ENCODE peak calls at places on chromosomes 3 and 15, in six cellular contexts. One of them, this sample, is unnamed.

GRCh38 chr15:31377030-31377429 is 50.4 kb downstream of the KLF13 start:
- DNase-seq in mammary epithelial cell: no peak
- DNase-seq in body of pancreas: peak
- DNase-seq in activated CD4-positive, CD25-positive, alpha-beta regulatory T cell: no peak
- DNase-seq in stimulated activated CD4-positive, alpha-beta T cell treated with anti-CD3 and anti-CD28 coated beads, Interleukin-1b, Interleukin-23, amount 100 ng/mL, for 48 hours: no peak
- DNase-seq in breast epithelium: no peak
- DNase-seq in this sample: no peak

GRCh38 chr3:24503499-24504176 is 9.0 kb upstream of the THRB start:
- DNase-seq in mammary epithelial cell: no peak
- DNase-seq in activated CD4-positive, CD25-positive, alpha-beta regulatory T cell: no peak
- DNase-seq in stimulated activated CD4-positive, alpha-beta T cell treated with anti-CD3 and anti-CD28 coated beads, Interleukin-1b, Interleukin-23, amount 100 ng/mL, for 48 hours: no peak
- DNase-seq in breast epithelium: no peak
- DNase-seq in body of pancreas: no peak
- DNase-seq in this sample: no peak

GRCh38 chr3:94184781-94185180 is 121.9 kb downstream of the NSUN3 start:
- DNase-seq in mammary epithelial cell: peak
- DNase-seq in breast epithelium: no peak
- DNase-seq in body of pancreas: no peak
- DNase-seq in stimulated activated CD4-positive, alpha-beta T cell treated with anti-CD3 and anti-CD28 coated beads, Interleukin-1b, Interleukin-23, amount 100 ng/mL, for 48 hours: no peak
- DNase-seq in activated CD4-positive, CD25-positive, alpha-beta regulatory T cell: no peak
- DNase-seq in this sample: no peak

GRCh38 chr3:64398431-64398830 is 173.2 kb upstream of the PRICKLE2 start:
- DNase-seq in breast epithelium: no peak
- DNase-seq in body of pancreas: no peak
- DNase-seq in stimulated activated CD4-positive, alpha-beta T cell treated with anti-CD3 and anti-CD28 coated beads, Interleukin-1b, Interleukin-23, amount 100 ng/mL, for 48 hours: no peak
- DNase-seq in activated CD4-positive, CD25-positive, alpha-beta regulatory T cell: no peak
- DNase-seq in mammary epithelial cell: no peak
- DNase-seq in this sample: no peak

GRCh38 chr15:47588968-47589367 is 128.3 kb upstream of the SEMA6D start:
- DNase-seq in stimulated activated CD4-positive, alpha-beta T cell treated with anti-CD3 and anti-CD28 coated beads, Interleukin-1b, Interleukin-23, amount 100 ng/mL, for 48 hours: no peak
- DNase-seq in body of pancreas: no peak
- DNase-seq in activated CD4-positive, CD25-positive, alpha-beta regulatory T cell: no peak
- DNase-seq in breast epithelium: no peak
- DNase-seq in mammary epithelial cell: no peak
- DNase-seq in this sample: no peak

GRCh38 chr3:53072653-53073552 is 27.0 kb upstream of the SFMBT1 start:
- DNase-seq in stimulated activated CD4-positive, alpha-beta T cell treated with anti-CD3 and anti-CD28 coated beads, Interleukin-1b, Interleukin-23, amount 100 ng/mL, for 48 hours: peak
- DNase-seq in activated CD4-positive, CD25-positive, alpha-beta regulatory T cell: peak
- DNase-seq in breast epithelium: peak
- DNase-seq in body of pancreas: peak
- DNase-seq in mammary epithelial cell: peak
- DNase-seq in this sample: peak

GRCh38 chr3:194397757-194398312 is 1.2 kb downstream of the GP5 start:
- DNase-seq in stimulated activated CD4-positive, alpha-beta T cell treated with anti-CD3 and anti-CD28 coated beads, Interleukin-1b, Interleukin-23, amount 100 ng/mL, for 48 hours: peak
- DNase-seq in mammary epithelial cell: no peak
- DNase-seq in activated CD4-positive, CD25-positive, alpha-beta regulatory T cell: no peak
- DNase-seq in body of pancreas: no peak
- DNase-seq in breast epithelium: no peak
- DNase-seq in this sample: no peak

GRCh38 chr15:43911235-43911661 is 84.4 kb downstream of the WDR76 start:
- DNase-seq in activated CD4-positive, CD25-positive, alpha-beta regulatory T cell: no peak
- DNase-seq in body of pancreas: no peak
- DNase-seq in mammary epithelial cell: peak
- DNase-seq in stimulated activated CD4-positive, alpha-beta T cell treated with anti-CD3 and anti-CD28 coated beads, Interleukin-1b, Interleukin-23, amount 100 ng/mL, for 48 hours: no peak
- DNase-seq in breast epithelium: peak
- DNase-seq in this sample: no peak

GRCh38 chr15:72685301-72685924 is 569 bp downstream of the HIGD2B start:
- DNase-seq in stimulated activated CD4-positive, alpha-beta T cell treated with anti-CD3 and anti-CD28 coated beads, Interleukin-1b, Interleukin-23, amount 100 ng/mL, for 48 hours: no peak
- DNase-seq in breast epithelium: no peak
- DNase-seq in mammary epithelial cell: no peak
- DNase-seq in body of pancreas: no peak
- DNase-seq in activated CD4-positive, CD25-positive, alpha-beta regulatory T cell: no peak
- DNase-seq in this sample: no peak

GRCh38 chr3:54213910-54214309 is 91.6 kb downstream of the CACNA2D3 start:
- DNase-seq in mammary epithelial cell: peak
- DNase-seq in breast epithelium: no peak
- DNase-seq in activated CD4-positive, CD25-positive, alpha-beta regulatory T cell: no peak
- DNase-seq in stimulated activated CD4-positive, alpha-beta T cell treated with anti-CD3 and anti-CD28 coated beads, Interleukin-1b, Interleukin-23, amount 100 ng/mL, for 48 hours: no peak
- DNase-seq in body of pancreas: no peak
- DNase-seq in this sample: no peak

GRCh38 chr3:16511561-16512434 is 1.7 kb downstream of the RFTN1 start:
- DNase-seq in mammary epithelial cell: no peak
- DNase-seq in activated CD4-positive, CD25-positive, alpha-beta regulatory T cell: peak
- DNase-seq in stimulated activated CD4-positive, alpha-beta T cell treated with anti-CD3 and anti-CD28 coated beads, Interleukin-1b, Interleukin-23, amount 100 ng/mL, for 48 hours: peak
- DNase-seq in body of pancreas: peak
- DNase-seq in breast epithelium: peak
- DNase-seq in this sample: peak

GRCh38 chr15:92091155-92091734 is 237.7 kb downstream of the SLCO3A1 start:
- DNase-seq in body of pancreas: peak
- DNase-seq in breast epithelium: no peak
- DNase-seq in stimulated activated CD4-positive, alpha-beta T cell treated with anti-CD3 and anti-CD28 coated beads, Interleukin-1b, Interleukin-23, amount 100 ng/mL, for 48 hours: no peak
- DNase-seq in mammary epithelial cell: peak
- DNase-seq in activated CD4-positive, CD25-positive, alpha-beta regulatory T cell: no peak
- DNase-seq in this sample: peak

GRCh38 chr3:71311320-71312046 is 272.0 kb downstream of the FOXP1 start:
- DNase-seq in breast epithelium: no peak
- DNase-seq in activated CD4-positive, CD25-positive, alpha-beta regulatory T cell: no peak
- DNase-seq in mammary epithelial cell: no peak
- DNase-seq in body of pancreas: no peak
- DNase-seq in stimulated activated CD4-positive, alpha-beta T cell treated with anti-CD3 and anti-CD28 coated beads, Interleukin-1b, Interleukin-23, amount 100 ng/mL, for 48 hours: no peak
- DNase-seq in this sample: no peak

GRCh38 chr3:138289701-138290100 is 40.0 kb downstream of the NME9 start:
- DNase-seq in breast epithelium: no peak
- DNase-seq in stimulated activated CD4-positive, alpha-beta T cell treated with anti-CD3 and anti-CD28 coated beads, Interleukin-1b, Interleukin-23, amount 100 ng/mL, for 48 hours: peak
- DNase-seq in body of pancreas: no peak
- DNase-seq in activated CD4-positive, CD25-positive, alpha-beta regulatory T cell: no peak
- DNase-seq in mammary epithelial cell: no peak
- DNase-seq in this sample: no peak

GRCh38 chr15:51172190-51172589 is 77.5 kb upstream of the TNFAIP8L3 start:
- DNase-seq in activated CD4-positive, CD25-positive, alpha-beta regulatory T cell: no peak
- DNase-seq in breast epithelium: no peak
- DNase-seq in mammary epithelial cell: no peak
- DNase-seq in stimulated activated CD4-positive, alpha-beta T cell treated with anti-CD3 and anti-CD28 coated beads, Interleukin-1b, Interleukin-23, amount 100 ng/mL, for 48 hours: no peak
- DNase-seq in body of pancreas: no peak
- DNase-seq in this sample: no peak

GRCh38 chr15:51134416-51135199 is 39.9 kb upstream of the TNFAIP8L3 start:
- DNase-seq in stimulated activated CD4-positive, alpha-beta T cell treated with anti-CD3 and anti-CD28 coated beads, Interleukin-1b, Interleukin-23, amount 100 ng/mL, for 48 hours: no peak
- DNase-seq in activated CD4-positive, CD25-positive, alpha-beta regulatory T cell: no peak
- DNase-seq in mammary epithelial cell: no peak
- DNase-seq in breast epithelium: no peak
- DNase-seq in body of pancreas: no peak
- DNase-seq in this sample: no peak

GRCh38 chr3:114800272-114800671 is 346.8 kb downstream of the ZBTB20 start:
- DNase-seq in mammary epithelial cell: no peak
- DNase-seq in activated CD4-positive, CD25-positive, alpha-beta regulatory T cell: no peak
- DNase-seq in breast epithelium: no peak
- DNase-seq in body of pancreas: no peak
- DNase-seq in stimulated activated CD4-positive, alpha-beta T cell treated with anti-CD3 and anti-CD28 coated beads, Interleukin-1b, Interleukin-23, amount 100 ng/mL, for 48 hours: no peak
- DNase-seq in this sample: no peak

GRCh38 chr3:43185256-43185655 is 79.4 kb upstream of the POMGNT2 start:
- DNase-seq in activated CD4-positive, CD25-positive, alpha-beta regulatory T cell: no peak
- DNase-seq in stimulated activated CD4-positive, alpha-beta T cell treated with anti-CD3 and anti-CD28 coated beads, Interleukin-1b, Interleukin-23, amount 100 ng/mL, for 48 hours: no peak
- DNase-seq in breast epithelium: no peak
- DNase-seq in body of pancreas: no peak
- DNase-seq in mammary epithelial cell: no peak
- DNase-seq in this sample: no peak

GRCh38 chr3:86388848-86389247 is 602.1 kb downstream of the VGLL3 start:
- DNase-seq in body of pancreas: no peak
- DNase-seq in activated CD4-positive, CD25-positive, alpha-beta regulatory T cell: no peak
- DNase-seq in mammary epithelial cell: no peak
- DNase-seq in stimulated activated CD4-positive, alpha-beta T cell treated with anti-CD3 and anti-CD28 coated beads, Interleukin-1b, Interleukin-23, amount 100 ng/mL, for 48 hours: no peak
- DNase-seq in breast epithelium: no peak
- DNase-seq in this sample: no peak

GRCh38 chr3:124174910-124175874 is 183.3 kb upstream of the ROPN1 start:
- DNase-seq in stimulated activated CD4-positive, alpha-beta T cell treated with anti-CD3 and anti-CD28 coated beads, Interleukin-1b, Interleukin-23, amount 100 ng/mL, for 48 hours: no peak
- DNase-seq in body of pancreas: no peak
- DNase-seq in activated CD4-positive, CD25-positive, alpha-beta regulatory T cell: no peak
- DNase-seq in mammary epithelial cell: no peak
- DNase-seq in breast epithelium: no peak
- DNase-seq in this sample: no peak

GRCh38 chr3:71258116-71258515 is 325.4 kb downstream of the FOXP1 start:
- DNase-seq in activated CD4-positive, CD25-positive, alpha-beta regulatory T cell: no peak
- DNase-seq in body of pancreas: no peak
- DNase-seq in breast epithelium: peak
- DNase-seq in mammary epithelial cell: peak
- DNase-seq in stimulated activated CD4-positive, alpha-beta T cell treated with anti-CD3 and anti-CD28 coated beads, Interleukin-1b, Interleukin-23, amount 100 ng/mL, for 48 hours: no peak
- DNase-seq in this sample: peak